ENCODE peak calls at places on chromosomes 16 and 17, in four cellular contexts. F, A, O and P are unnamed samples.

GRCh38 chr16:88941933-88942909 is 34.8 kb downstream of the CBFA2T3 start:
- DNase-seq in F (no peak), A (no peak), O (no peak), P (peak)

GRCh38 chr17:75105269-75106080 is 4.3 kb upstream of the ARMC7 start:
- DNase-seq in F (peak), A (no peak), O (peak), P (peak)

GRCh38 chr17:8499171-8499570 is 63.5 kb downstream of the NDEL1 start:
- DNase-seq in F (no peak), A (no peak), O (no peak), P (no peak)

GRCh38 chr17:81223758-81224122 is 975 bp upstream of the CEP131 start:
- DNase-seq in F (no peak), A (no peak), O (no peak), P (no peak)

GRCh38 chr17:309361-309888 is 43.2 kb downstream of the RPH3AL start:
- DNase-seq in F (peak), A (peak), O (peak), P (peak)

GRCh38 chr16:74216319-74216718 is 80.3 kb upstream of the PSMD7 start:
- DNase-seq in F (no peak), A (no peak), O (no peak), P (no peak)

GRCh38 chr16:81455006-81455405 is 10.4 kb downstream of the CMIP start:
- DNase-seq in F (no peak), A (no peak), O (no peak), P (no peak)

GRCh38 chr16:76955629-76956028 is 235.4 kb upstream of the MON1B start:
- DNase-seq in F (no peak), A (no peak), O (no peak), P (peak)

GRCh38 chr17:21286771-21287702 is 2.5 kb downstream of the MAP2K3 start:
- DNase-seq in F (no peak), A (no peak), O (peak), P (peak)

GRCh38 chr17:29740017-29740416 is 117.3 kb upstream of the CORO6 start:
- DNase-seq in F (peak), A (no peak), O (peak), P (no peak)

GRCh38 chr16:69267633-69268032 is 43.5 kb upstream of the VPS4A start:
- DNase-seq in F (peak), A (no peak), O (no peak), P (no peak)

GRCh38 chr17:13429201-13429600 is 172.5 kb downstream of the HS3ST3A1 start:
- DNase-seq in F (no peak), A (no peak), O (no peak), P (no peak)

GRCh38 chr16:31002252-31002700 is 8.2 kb downstream of the STX1B start:
- DNase-seq in F (no peak), A (no peak), O (no peak), P (no peak)

GRCh38 chr17:6162216-6162615 is 92.0 kb downstream of the WSCD1 start:
- DNase-seq in F (no peak), A (peak), O (no peak), P (no peak)

GRCh38 chr16:60299345-60299744 is 1565.2 kb upstream of the GOT2 start:
- DNase-seq in F (no peak), A (no peak), O (no peak), P (no peak)

GRCh38 chr16:11507350-11507749 is 79.4 kb downstream of the LITAF start:
- DNase-seq in F (no peak), A (no peak), O (no peak), P (no peak)

GRCh38 chr16:75486666-75487313 is 8.5 kb downstream of the CHST6 start:
- DNase-seq in F (no peak), A (no peak), O (no peak), P (no peak)

GRCh38 chr17:46876353-46876887 is 25.0 kb downstream of the WNT9B start:
- DNase-seq in F (peak), A (no peak), O (peak), P (no peak)

GRCh38 chr17:50501906-50502642 is 6.2 kb upstream of the MYCBPAP start:
- DNase-seq in F (no peak), A (no peak), O (no peak), P (no peak)

GRCh38 chr17:78559749-78560368 is 17.3 kb downstream of the DNAH17 start:
- DNase-seq in F (peak), A (peak), O (no peak), P (no peak)

GRCh38 chr17:45156242-45156641 is 5.4 kb upstream of the HEXIM2 start:
- DNase-seq in F (no peak), A (no peak), O (no peak), P (no peak)

GRCh38 chr17:45160505-45161287 is 979 bp upstream of the HEXIM2 start:
- DNase-seq in F (peak), A (no peak), O (peak), P (peak)

GRCh38 chr17:45164734-45165269 is 3.1 kb downstream of the HEXIM2 start:
- DNase-seq in F (no peak), A (no peak), O (no peak), P (no peak)

GRCh38 chr17:45162022-45162687 is 480 bp downstream of the HEXIM2 start:
- DNase-seq in F (no peak), A (no peak), O (no peak), P (no peak)

DNA sequence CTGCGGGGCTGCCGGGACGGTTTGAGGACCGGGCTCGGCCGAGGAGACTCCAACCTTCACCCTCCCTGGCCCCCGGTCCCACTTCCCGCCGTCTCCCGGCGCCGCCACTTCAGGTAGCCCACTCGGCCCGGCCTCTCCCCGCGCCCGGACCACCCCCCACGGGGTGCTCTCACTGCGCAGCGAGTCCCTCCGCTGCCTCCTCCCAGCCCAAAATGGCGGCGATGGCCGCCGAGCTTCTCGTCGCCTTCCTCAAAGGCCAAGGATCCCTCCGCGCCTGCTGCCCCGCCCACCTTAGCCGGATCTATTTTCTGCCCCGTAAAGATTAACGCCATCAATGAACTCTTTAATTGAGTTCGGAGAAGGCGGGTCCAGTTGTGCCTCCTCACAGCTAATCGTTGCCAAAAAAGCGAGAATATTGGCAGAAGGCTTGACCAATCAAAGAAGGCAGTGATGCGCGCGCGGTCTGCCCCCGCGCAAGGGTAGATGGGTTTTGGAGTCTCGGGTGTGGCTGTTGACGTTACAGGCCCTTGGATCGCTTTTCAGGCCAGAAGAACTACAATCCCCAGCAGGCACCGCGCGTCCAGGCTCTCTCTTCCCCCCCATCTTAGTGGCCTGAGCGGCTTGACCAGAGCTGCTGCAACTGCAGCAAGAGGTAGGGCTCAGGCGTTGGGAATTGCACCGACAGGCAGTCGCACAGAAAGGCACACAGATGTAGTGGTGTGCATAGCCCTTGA is at the start of gene HEXIM2:
- DNase-seq in F (peak), A (peak), O (peak), P (peak)
- TF ChIP-seq EP300 in F (peak), A (no peak), O (no peak), P (no peak)

DNA sequence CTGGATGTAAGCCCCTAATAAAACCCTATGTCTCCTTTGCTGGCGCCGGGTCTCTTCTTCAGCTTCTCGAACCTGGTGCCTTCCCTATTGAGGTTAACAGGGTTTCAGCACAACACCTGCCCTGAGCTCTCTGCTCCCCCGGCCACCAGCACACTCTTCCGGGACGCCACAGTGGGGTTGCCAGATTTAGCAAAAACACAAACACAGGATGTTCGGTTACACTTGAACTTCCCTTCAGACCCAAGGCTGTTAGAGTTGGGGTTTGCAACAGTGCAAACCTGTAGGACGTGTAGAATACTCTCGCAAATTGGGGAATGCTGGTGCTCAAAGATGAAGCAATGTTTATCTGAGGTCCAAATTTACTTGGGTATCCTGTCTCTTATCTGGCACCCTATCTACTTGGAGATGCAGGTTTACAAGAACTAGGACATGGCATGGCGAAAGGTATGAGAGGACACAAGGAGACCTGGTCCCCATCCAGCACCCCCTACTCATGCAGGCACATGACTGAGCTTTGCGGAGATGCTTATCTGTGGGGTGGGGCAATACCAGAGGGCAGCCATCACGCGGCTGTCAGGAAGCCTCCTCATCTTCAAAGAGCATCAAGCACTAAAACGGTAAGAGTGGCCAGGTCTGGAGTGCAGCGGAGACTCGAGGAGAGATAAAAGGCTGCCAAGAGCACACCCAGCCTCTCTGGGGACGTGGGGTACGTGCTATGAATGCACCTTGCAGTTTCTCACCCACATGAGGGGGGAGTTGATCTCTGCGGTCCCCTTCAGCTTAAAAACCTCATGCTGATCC is 52.8 kb downstream of the SDK2 start:
- DNase-seq in F (no peak), A (no peak), O (no peak), P (no peak)
- TF ChIP-seq RNF2 in F (no peak), A (no peak), O (no peak), P (no peak)

DNA sequence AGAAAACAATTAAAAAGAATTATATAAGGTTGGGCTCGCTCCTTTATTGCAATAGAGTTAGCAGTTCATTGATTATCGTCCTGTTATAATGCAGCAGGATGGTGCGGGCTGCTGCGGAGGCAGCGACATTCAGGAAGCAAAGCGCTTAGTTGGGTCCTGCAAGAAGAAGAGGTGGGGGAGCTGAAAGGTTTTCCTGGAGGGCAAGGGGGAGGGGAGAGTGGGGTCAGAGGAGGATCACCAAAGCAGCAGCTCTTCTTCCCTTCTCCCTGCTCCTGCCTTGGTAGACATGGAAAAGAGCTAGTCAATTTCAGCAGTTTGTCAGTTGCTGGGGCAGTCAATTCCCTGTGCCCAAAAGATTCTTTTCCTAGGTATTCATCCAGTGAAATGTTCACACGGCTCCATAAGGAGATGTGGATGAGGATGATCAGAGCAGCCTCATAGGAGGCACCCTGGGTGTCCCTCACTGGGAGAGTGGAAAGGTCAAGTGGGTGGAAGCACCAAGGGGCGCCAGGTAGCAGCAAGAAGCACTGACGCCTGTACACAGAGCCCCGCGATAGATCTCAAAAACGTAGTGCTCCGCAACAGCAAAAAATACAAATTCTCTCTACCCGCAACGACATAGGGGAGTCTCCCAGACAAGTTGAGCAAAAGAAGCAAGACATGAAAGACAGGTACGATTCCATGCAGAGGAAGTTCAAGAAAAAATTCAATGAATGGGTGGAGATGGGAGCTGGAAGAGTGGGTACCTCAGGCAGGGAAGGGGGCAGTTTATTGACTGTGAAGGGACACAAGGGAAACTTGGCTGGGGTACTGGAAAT is 17.3 kb upstream of the ETV4 start:
- DNase-seq in F (no peak), A (no peak), O (no peak), P (no peak)
- TF ChIP-seq MAX in F (no peak), A (no peak), O (no peak), P (no peak)

GRCh38 chr17:41775394-41776226 is 10.9 kb downstream of the JUP start:
- DNase-seq in F (no peak), A (no peak), O (no peak), P (peak)

GRCh38 chr17:41773731-41774193 is 12.7 kb downstream of the JUP start:
- DNase-seq in F (no peak), A (no peak), O (no peak), P (no peak)

GRCh38 chr17:41779954-41780353 is 6.6 kb downstream of the JUP start:
- DNase-seq in F (no peak), A (no peak), O (no peak), P (no peak)

GRCh38 chr17:41777579-41778188 is 8.8 kb downstream of the JUP start:
- DNase-seq in F (no peak), A (no peak), O (peak), P (peak)

DNA sequence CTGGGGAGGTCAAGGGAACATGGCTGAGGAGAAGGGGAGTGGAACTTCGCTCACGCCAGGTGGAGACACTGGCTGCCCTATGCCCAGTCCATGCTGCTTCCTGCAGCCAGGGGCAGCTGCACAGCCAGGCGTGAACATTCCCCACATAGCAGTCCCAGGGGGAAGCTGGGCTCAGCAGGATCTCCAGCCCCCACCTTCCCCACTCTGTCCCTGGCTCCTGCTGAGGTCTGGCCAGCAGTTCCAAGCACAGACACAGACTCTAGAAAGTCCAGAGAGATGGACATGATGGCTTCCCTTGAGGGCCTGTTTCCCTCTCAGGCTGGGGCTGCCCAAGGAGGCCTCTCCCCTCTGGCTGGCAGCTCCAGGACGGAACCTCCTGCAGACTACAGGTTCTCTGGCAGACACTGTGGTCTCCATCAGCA is 9.3 kb downstream of the JUP start:
- DNase-seq in F (no peak), A (no peak), O (peak), P (peak)
- TF ChIP-seq EP300 in F (no peak), A (no peak), O (no peak), P (no peak)

DNA sequence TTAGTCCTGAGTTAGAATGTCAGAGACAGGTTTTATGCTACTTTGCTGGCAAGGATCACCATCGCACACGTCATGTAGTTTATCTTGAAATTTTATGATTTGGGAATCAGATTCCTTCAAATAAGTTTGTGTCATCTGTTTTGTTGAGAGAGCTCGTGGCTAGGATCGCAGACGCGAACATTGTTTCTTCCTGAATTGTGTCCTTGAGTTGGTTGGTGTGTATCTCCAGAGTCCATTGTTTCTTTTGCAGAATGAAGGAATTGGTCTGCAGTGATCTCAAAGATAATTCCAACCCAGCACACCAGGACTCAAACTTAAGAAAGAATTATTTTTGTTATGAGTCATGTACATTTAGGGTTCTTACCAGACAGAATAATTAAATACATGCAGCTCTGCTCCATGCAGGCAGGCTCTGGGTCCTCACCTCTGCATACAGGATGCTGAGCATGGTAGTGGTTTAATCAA is 51.6 kb downstream of the PRKCA start:
- DNase-seq in F (no peak), A (no peak), O (no peak), P (no peak)
- TF ChIP-seq RNF2 in F (no peak), A (no peak), O (no peak), P (no peak)

DNA sequence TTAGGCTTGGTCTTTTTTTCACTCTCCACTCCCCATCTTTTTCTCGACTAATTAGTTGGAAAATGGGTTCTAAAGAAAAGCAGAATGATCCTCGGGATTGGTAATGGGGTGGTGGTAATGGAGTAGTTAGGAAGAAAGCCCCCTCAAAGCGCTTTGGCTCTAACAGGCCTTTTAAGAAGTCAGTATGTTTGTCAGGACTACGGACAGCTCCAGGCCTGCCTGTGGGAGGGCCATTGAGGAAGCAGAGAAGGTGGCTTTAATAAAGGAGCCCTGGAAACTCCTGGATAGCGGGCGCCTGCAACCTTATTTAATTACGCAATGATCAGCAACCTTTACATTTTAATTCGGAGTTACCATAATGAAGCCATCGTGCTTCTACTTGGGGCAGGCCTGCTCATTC is 110.3 kb upstream of the N4BP1 start:
- DNase-seq in F (no peak), A (peak), O (peak), P (no peak)
- TF ChIP-seq MAX in F (no peak), A (no peak), O (no peak), P (no peak)

DNA sequence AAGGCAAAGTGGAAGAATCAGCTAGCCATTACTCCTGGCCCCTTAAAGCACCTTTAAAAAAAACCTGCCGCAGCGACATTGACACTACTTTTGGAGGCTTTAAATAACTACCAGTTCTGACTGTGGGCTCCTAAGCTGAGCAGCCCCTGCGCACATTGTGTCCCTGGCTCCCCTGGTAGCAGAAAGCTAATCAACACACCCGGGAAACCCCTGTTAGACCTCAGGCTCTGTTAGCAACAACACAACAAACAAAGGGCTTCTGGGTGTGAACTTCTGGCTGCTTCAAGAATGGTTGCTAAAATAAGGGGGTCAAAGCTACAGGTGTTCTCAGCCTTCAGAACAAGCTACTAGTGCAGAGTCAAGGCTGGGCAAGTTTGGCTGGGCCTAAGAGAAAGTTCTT is 83.6 kb downstream of the TMEM100 start:
- DNase-seq in F (no peak), A (no peak), O (no peak), P (no peak)
- TF ChIP-seq EP300 in F (no peak), A (no peak), O (no peak), P (no peak)

GRCh38 chr17:19336938-19337711 is 25.4 kb downstream of the B9D1 start:
- DNase-seq in F (no peak), A (no peak), O (peak), P (no peak)

GRCh38 chr17:19338031-19338990 is 24.2 kb downstream of the B9D1 start:
- DNase-seq in F (peak), A (peak), O (peak), P (peak)

GRCh38 chr17:19339341-19339815 is 23.1 kb downstream of the B9D1 start:
- DNase-seq in F (no peak), A (no peak), O (no peak), P (no peak)

GRCh38 chr17:19335951-19336631 is 26.4 kb downstream of the B9D1 start:
- DNase-seq in F (no peak), A (no peak), O (no peak), P (no peak)

DNA sequence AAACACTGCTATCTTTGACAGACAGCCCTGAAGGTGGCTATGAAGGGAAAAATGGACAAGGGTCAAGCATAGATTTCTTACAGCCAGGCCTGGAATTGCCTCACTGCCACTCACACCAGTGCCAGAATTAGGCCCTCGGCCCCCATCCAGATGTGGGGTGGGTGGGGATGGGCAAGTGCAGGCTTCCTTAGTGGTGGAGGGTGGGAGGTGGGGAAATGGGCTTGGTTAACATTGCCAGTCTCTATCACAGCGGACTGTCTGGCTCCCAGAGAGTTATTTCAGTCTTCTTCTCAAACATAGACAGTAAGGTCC is 24.9 kb downstream of the B9D1 start:
- DNase-seq in F (no peak), A (no peak), O (peak), P (no peak)
- TF ChIP-seq RNF2 in F (no peak), A (no peak), O (no peak), P (no peak)